ENCODE peak calls at places on chromosomes 13 and 19, in six cellular contexts. J is endodermal cell; S is Karpas-422; Y is WTC11; V is endothelial cell; I is activated naive CD8-positive, alpha-beta T cell treated with anti-CD3 and anti-CD28 coated beads, Interleukin-2, amount 50 U/mL, for 24 hours. R is an unnamed sample.
A peak's percentile ranks its signal among the peaks of the same experiment; 100 is the strongest.

GRCh38 chr13:24274452-24274971 is 34.9 kb upstream of the C1QTNF9 start:
- DNase-seq in J (peak; percentile 25), S (no peak), Y (no peak), V (no peak), I (peak; percentile 76), R (no peak)

GRCh38 chr13:75968103-75968838 is 332.1 kb downstream of the LMO7 start:
- DNase-seq in J (no peak), S (no peak), Y (no peak), V (no peak), I (no peak), R (no peak)

GRCh38 chr13:111939285-111940278 is 127.4 kb upstream of the SOX1 start:
- DNase-seq in J (peak; percentile 38), S (no peak), Y (no peak), V (no peak), I (no peak), R (no peak)

GRCh38 chr13:52165410-52165809 is 6.0 kb upstream of the NEK3 start:
- DNase-seq in J (no peak), S (no peak), Y (no peak), V (no peak), I (no peak), R (no peak)

GRCh38 chr19:46862974-46863632 is 2.3 kb downstream of the ARHGAP35 start:
- DNase-seq in J (no peak), S (peak; percentile 61), Y (peak; percentile 13), V (no peak), I (no peak), R (peak; percentile 61)

GRCh38 chr13:98847780-98848179 is 95.3 kb upstream of the SLC15A1 start:
- DNase-seq in J (peak; percentile 80), S (no peak), Y (peak; percentile 68), V (peak; percentile 22), I (no peak), R (peak; percentile 74)

GRCh38 chr13:90867336-90867683 is 480.2 kb upstream of the MIR17HG start:
- DNase-seq in J (peak; percentile 91), S (peak; percentile 93), Y (peak; percentile 77), V (peak; percentile 78), I (peak; percentile 19), R (peak; percentile 87)

GRCh38 chr19:35088514-35088913 is 27.1 kb upstream of the FXYD3 start:
- DNase-seq in J (no peak), S (no peak), Y (no peak), V (no peak), I (no peak), R (peak; percentile 77)

GRCh38 chr19:17214531-17215124 is 529 bp upstream of the USE1 start:
- DNase-seq in J (peak; percentile 67), S (no peak), Y (no peak), V (no peak), I (no peak), R (no peak)

GRCh38 chr13:111448504-111448903 is 128.1 kb downstream of the TEX29 start:
- DNase-seq in J (no peak), S (no peak), Y (no peak), V (no peak), I (no peak), R (no peak)

GRCh38 chr13:100954430-100955361 is 280.1 kb upstream of the TMTC4 start:
- DNase-seq in J (no peak), S (no peak), Y (no peak), V (no peak), I (no peak), R (no peak)